ENCODE peak calls at places on chromosomes 7 and 10, in six cellular contexts. One of them, this sample, is unnamed.

GRCh38 chr7:1758417-1758858 is 88.4 kb downstream of the ELFN1 start:
- DNase-seq in K562: peak; percentile 46
- DNase-seq in AG04449: no peak
- DNase-seq in neural progenitor cell: peak; percentile 64
- DNase-seq in brain microvascular endothelial cell: no peak
- DNase-seq in lower lobe of right lung: peak; percentile 46
- DNase-seq in this sample: no peak

GRCh38 chr7:54725255-54725654 is 33.8 kb downstream of the SEC61G start:
- DNase-seq in K562: no peak
- DNase-seq in AG04449: no peak
- DNase-seq in neural progenitor cell: no peak
- DNase-seq in brain microvascular endothelial cell: no peak
- DNase-seq in lower lobe of right lung: no peak
- DNase-seq in this sample: no peak

GRCh38 chr10:118565301-118566075 is 30.0 kb downstream of the PRLHR start:
- DNase-seq in K562: no peak
- DNase-seq in AG04449: no peak
- DNase-seq in neural progenitor cell: no peak
- DNase-seq in brain microvascular endothelial cell: no peak
- DNase-seq in lower lobe of right lung: no peak
- DNase-seq in this sample: no peak

GRCh38 chr10:100713049-100713858 is 32.1 kb upstream of the PAX2 start:
- DNase-seq in K562: peak; percentile 38
- DNase-seq in AG04449: no peak
- DNase-seq in neural progenitor cell: peak; percentile 24
- DNase-seq in brain microvascular endothelial cell: no peak
- DNase-seq in lower lobe of right lung: no peak
- DNase-seq in this sample: no peak

GRCh38 chr7:26515462-26515861 is 223.8 kb downstream of the SNX10 start:
- DNase-seq in K562: no peak
- DNase-seq in AG04449: no peak
- DNase-seq in neural progenitor cell: no peak
- DNase-seq in brain microvascular endothelial cell: no peak
- DNase-seq in lower lobe of right lung: no peak
- DNase-seq in this sample: no peak

GRCh38 chr10:119217937-119218579 is 10.7 kb downstream of the GRK5 start:
- DNase-seq in K562: no peak
- DNase-seq in AG04449: no peak
- DNase-seq in neural progenitor cell: no peak
- DNase-seq in brain microvascular endothelial cell: no peak
- DNase-seq in lower lobe of right lung: no peak
- DNase-seq in this sample: no peak

GRCh38 chr7:28296571-28297483 is 115.5 kb upstream of the CREB5 start:
- DNase-seq in K562: peak; percentile 12
- DNase-seq in AG04449: no peak
- DNase-seq in neural progenitor cell: peak; percentile 59
- DNase-seq in brain microvascular endothelial cell: no peak
- DNase-seq in lower lobe of right lung: no peak
- DNase-seq in this sample: peak; percentile 42

GRCh38 chr10:4607681-4608080 is 218.3 kb upstream of the AKR1E2 start:
- DNase-seq in K562: no peak
- DNase-seq in AG04449: no peak
- DNase-seq in neural progenitor cell: no peak
- DNase-seq in brain microvascular endothelial cell: no peak
- DNase-seq in lower lobe of right lung: no peak
- DNase-seq in this sample: no peak

GRCh38 chr10:49389331-49389920 is 6.5 kb downstream of the DRGX start:
- DNase-seq in K562: no peak
- DNase-seq in AG04449: no peak
- DNase-seq in neural progenitor cell: no peak
- DNase-seq in brain microvascular endothelial cell: no peak
- DNase-seq in lower lobe of right lung: no peak
- DNase-seq in this sample: no peak

GRCh38 chr10:121598261-121599249 is at the start of gene FGFR2:
- DNase-seq in K562: peak; percentile 86
- DNase-seq in AG04449: no peak
- DNase-seq in neural progenitor cell: peak; percentile 98
- DNase-seq in brain microvascular endothelial cell: peak; percentile 22
- DNase-seq in lower lobe of right lung: peak; percentile 83
- DNase-seq in this sample: no peak

GRCh38 chr10:97633921-97634320 is 621 bp upstream of the MORN4 start:
- DNase-seq in K562: no peak
- DNase-seq in AG04449: no peak
- DNase-seq in neural progenitor cell: peak; percentile 16
- DNase-seq in brain microvascular endothelial cell: no peak
- DNase-seq in lower lobe of right lung: no peak
- DNase-seq in this sample: no peak

GRCh38 chr7:20647908-20648776 is 32.7 kb downstream of the ABCB5 start:
- DNase-seq in K562: peak; percentile 38
- DNase-seq in AG04449: no peak
- DNase-seq in neural progenitor cell: peak; percentile 70
- DNase-seq in brain microvascular endothelial cell: no peak
- DNase-seq in lower lobe of right lung: no peak
- DNase-seq in this sample: no peak

GRCh38 chr7:2510909-2511768 is 8.4 kb upstream of the LFNG start:
- DNase-seq in K562: no peak
- DNase-seq in AG04449: no peak
- DNase-seq in neural progenitor cell: peak; percentile 47
- DNase-seq in brain microvascular endothelial cell: no peak
- DNase-seq in lower lobe of right lung: peak; percentile 76
- DNase-seq in this sample: peak; percentile 63

GRCh38 chr7:16891338-16891737 is 9.6 kb upstream of the AGR3 start:
- DNase-seq in K562: no peak
- DNase-seq in AG04449: no peak
- DNase-seq in neural progenitor cell: peak; percentile 44
- DNase-seq in brain microvascular endothelial cell: peak; percentile 47
- DNase-seq in lower lobe of right lung: no peak
- DNase-seq in this sample: no peak

GRCh38 chr7:27151945-27152815 is at the start of gene HOXA3:
- DNase-seq in K562: no peak
- DNase-seq in AG04449: no peak
- DNase-seq in neural progenitor cell: no peak
- DNase-seq in brain microvascular endothelial cell: no peak
- DNase-seq in lower lobe of right lung: peak; percentile 59
- DNase-seq in this sample: no peak

GRCh38 chr10:112677689-112678088 is 230.7 kb downstream of the VTI1A start:
- DNase-seq in K562: peak; percentile 8
- DNase-seq in AG04449: no peak
- DNase-seq in neural progenitor cell: no peak
- DNase-seq in brain microvascular endothelial cell: no peak
- DNase-seq in lower lobe of right lung: no peak
- DNase-seq in this sample: no peak

GRCh38 chr10:120584786-120585185 is 127.8 kb downstream of the PLPP4 start:
- DNase-seq in K562: no peak
- DNase-seq in AG04449: no peak
- DNase-seq in neural progenitor cell: no peak
- DNase-seq in brain microvascular endothelial cell: no peak
- DNase-seq in lower lobe of right lung: no peak
- DNase-seq in this sample: no peak
- TF ChIP-seq CTCF in K562: no peak
- TF ChIP-seq CTCF in AG04449: no peak
- TF ChIP-seq CTCF in neural progenitor cell: no peak
- TF ChIP-seq CTCF in brain microvascular endothelial cell: no peak
- TF ChIP-seq CTCF in lower lobe of right lung: no peak
- TF ChIP-seq CTCF in this sample: no peak

GRCh38 chr10:76684968-76685367 is 952.6 kb downstream of the KCNMA1 start:
- DNase-seq in K562: no peak
- DNase-seq in AG04449: no peak
- DNase-seq in neural progenitor cell: no peak
- DNase-seq in brain microvascular endothelial cell: no peak
- DNase-seq in lower lobe of right lung: no peak
- DNase-seq in this sample: no peak
- TF ChIP-seq CTCF in K562: no peak
- TF ChIP-seq CTCF in AG04449: no peak
- TF ChIP-seq CTCF in neural progenitor cell: no peak
- TF ChIP-seq CTCF in brain microvascular endothelial cell: no peak
- TF ChIP-seq CTCF in lower lobe of right lung: no peak
- TF ChIP-seq CTCF in this sample: no peak

GRCh38 chr10:46308666-46309450 is 22.1 kb downstream of the ANTXRL start:
- DNase-seq in K562: no peak
- DNase-seq in AG04449: no peak
- DNase-seq in neural progenitor cell: no peak
- DNase-seq in brain microvascular endothelial cell: no peak
- DNase-seq in lower lobe of right lung: no peak
- DNase-seq in this sample: no peak

GRCh38 chr10:46310851-46311250 is 24.1 kb downstream of the ANTXRL start:
- DNase-seq in K562: no peak
- DNase-seq in AG04449: no peak
- DNase-seq in neural progenitor cell: no peak
- DNase-seq in brain microvascular endothelial cell: no peak
- DNase-seq in lower lobe of right lung: no peak
- DNase-seq in this sample: no peak

GRCh38 chr10:46310143-46310514 is 23.3 kb downstream of the ANTXRL start:
- DNase-seq in K562: no peak
- DNase-seq in AG04449: no peak
- DNase-seq in neural progenitor cell: no peak
- DNase-seq in brain microvascular endothelial cell: no peak
- DNase-seq in lower lobe of right lung: no peak
- DNase-seq in this sample: no peak

GRCh38 chr10:46308113-46308415 is 21.3 kb downstream of the ANTXRL start:
- DNase-seq in K562: no peak
- DNase-seq in AG04449: no peak
- DNase-seq in neural progenitor cell: no peak
- DNase-seq in brain microvascular endothelial cell: no peak
- DNase-seq in lower lobe of right lung: no peak
- DNase-seq in this sample: no peak

GRCh38 chr10:46309511-46310142 is 22.8 kb downstream of the ANTXRL start:
- DNase-seq in K562: no peak
- DNase-seq in AG04449: no peak
- DNase-seq in neural progenitor cell: no peak
- DNase-seq in brain microvascular endothelial cell: no peak
- DNase-seq in lower lobe of right lung: no peak
- DNase-seq in this sample: no peak
- TF ChIP-seq CTCF in K562: no peak
- TF ChIP-seq CTCF in AG04449: no peak
- TF ChIP-seq CTCF in neural progenitor cell: no peak
- TF ChIP-seq CTCF in brain microvascular endothelial cell: no peak
- TF ChIP-seq CTCF in lower lobe of right lung: no peak
- TF ChIP-seq CTCF in this sample: no peak

GRCh38 chr10:27285093-27285492 is 44.5 kb upstream of the ACBD5 start:
- DNase-seq in K562: no peak
- DNase-seq in AG04449: no peak
- DNase-seq in neural progenitor cell: peak; percentile 43
- DNase-seq in brain microvascular endothelial cell: no peak
- DNase-seq in lower lobe of right lung: no peak
- DNase-seq in this sample: peak; percentile 26
- TF ChIP-seq CTCF in K562: peak; percentile 38
- TF ChIP-seq CTCF in AG04449: no peak
- TF ChIP-seq CTCF in neural progenitor cell: peak; percentile 57
- TF ChIP-seq CTCF in brain microvascular endothelial cell: peak; percentile 23
- TF ChIP-seq CTCF in lower lobe of right lung: peak; percentile 18
- TF ChIP-seq CTCF in this sample: peak; percentile 59

GRCh38 chr7:95191793-95192192 is 132.5 kb downstream of the PON1 start:
- DNase-seq in K562: no peak
- DNase-seq in AG04449: no peak
- DNase-seq in neural progenitor cell: no peak
- DNase-seq in brain microvascular endothelial cell: no peak
- DNase-seq in lower lobe of right lung: no peak
- DNase-seq in this sample: no peak

GRCh38 chr7:95190515-95190914 is 133.8 kb downstream of the PON1 start:
- DNase-seq in K562: no peak
- DNase-seq in AG04449: no peak
- DNase-seq in neural progenitor cell: no peak
- DNase-seq in brain microvascular endothelial cell: no peak
- DNase-seq in lower lobe of right lung: no peak
- DNase-seq in this sample: no peak
- TF ChIP-seq CTCF in K562: no peak
- TF ChIP-seq CTCF in AG04449: no peak
- TF ChIP-seq CTCF in neural progenitor cell: peak; percentile 18
- TF ChIP-seq CTCF in brain microvascular endothelial cell: peak; percentile 25
- TF ChIP-seq CTCF in lower lobe of right lung: no peak
- TF ChIP-seq CTCF in this sample: no peak

GRCh38 chr10:102420443-102420809 is 210 bp upstream of the FBXL15 start:
- DNase-seq in K562: no peak
- DNase-seq in AG04449: no peak
- DNase-seq in neural progenitor cell: peak; percentile 96
- DNase-seq in brain microvascular endothelial cell: no peak
- DNase-seq in lower lobe of right lung: no peak
- DNase-seq in this sample: peak; percentile 59
- TF ChIP-seq CTCF in K562: no peak
- TF ChIP-seq CTCF in AG04449: no peak
- TF ChIP-seq CTCF in neural progenitor cell: no peak
- TF ChIP-seq CTCF in brain microvascular endothelial cell: no peak
- TF ChIP-seq CTCF in lower lobe of right lung: no peak
- TF ChIP-seq CTCF in this sample: no peak